ENCODE peak calls at places on chromosome 1, in ten cellular contexts. V is heart left ventricle; K is left ventricle myocardium inferior; B is GM23248; N is CD8-positive, alpha-beta T cell; U is thoracic aorta; D is colonic mucosa; O is iPS DF 6.9; H is HAP-1; A is cardiac muscle cell. X is an unnamed sample.
A peak's percentile ranks its signal among the peaks of the same experiment; 100 is the strongest.

GRCh38 chr1:165897326-165898303 is 70.2 kb downstream of the UCK2 start:
- DNase-seq in A (peak; percentile 49), N (no peak), U (no peak), O (no peak), B (peak; percentile 87), V (no peak), K (no peak), H (no peak), D (no peak), X (no peak)

GRCh38 chr1:16386454-16387113 is 19.5 kb downstream of the SZRD1 start:
- DNase-seq in O (no peak), B (peak; percentile 94), A (peak; percentile 69), H (no peak), U (no peak), V (no peak), N (no peak), K (no peak), D (no peak), X (peak; percentile 80)

GRCh38 chr1:20390589-20391331 is 95.2 kb downstream of the CAMK2N1 start:
- DNase-seq in U (no peak), O (no peak), K (no peak), D (no peak), B (peak; percentile 34), A (no peak), V (no peak), N (no peak), H (no peak), X (peak; percentile 21)

GRCh38 chr1:198529414-198529813 is 11.1 kb downstream of the ATP6V1G3 start:
- DNase-seq in D (no peak), B (peak; percentile 74), U (no peak), O (no peak), N (no peak), A (peak; percentile 78), H (no peak), K (no peak), V (no peak), X (no peak)

GRCh38 chr1:27322569-27323116 is 680 bp downstream of the TMEM222 start:
- DNase-seq in K (no peak), H (no peak), N (no peak), B (peak; percentile 30), A (no peak), U (no peak), D (no peak), O (no peak), V (no peak), X (no peak)

GRCh38 chr1:85307987-85308836 is 31.8 kb upstream of the BCL10 start:
- DNase-seq in K (peak; percentile 88), D (peak; percentile 89), A (peak; percentile 92), O (peak; percentile 83), U (peak; percentile 60), N (peak; percentile 64), V (peak; percentile 87), H (peak; percentile 96), B (peak; percentile 95), X (peak; percentile 67)

GRCh38 chr1:67261646-67262045 is 46.0 kb upstream of the IL12RB2 start:
- DNase-seq in K (no peak), A (peak; percentile 5), H (peak; percentile 66), U (no peak), N (peak; percentile 34), B (no peak), D (no peak), O (peak; percentile 11), V (no peak), X (no peak)

GRCh38 chr1:224594360-224594759 is 21.8 kb upstream of the CNIH3 start:
- DNase-seq in U (no peak), K (no peak), B (no peak), H (no peak), A (no peak), N (no peak), O (no peak), D (no peak), V (no peak), X (no peak)

GRCh38 chr1:157782946-157783345 is 6.0 kb upstream of the FCRL2 start:
- DNase-seq in V (no peak), U (no peak), A (no peak), O (no peak), H (no peak), K (no peak), N (no peak), B (no peak), D (no peak), X (no peak)

GRCh38 chr1:107529511-107530149 is 388.8 kb downstream of the NTNG1 start:
- DNase-seq in U (no peak), D (peak; percentile 32), B (peak; percentile 78), O (peak; percentile 13), K (no peak), A (peak; percentile 58), H (peak; percentile 22), N (no peak), V (no peak), X (peak; percentile 70)

GRCh38 chr1:65165269-65166002 is 17.4 kb downstream of the AK4 start:
- DNase-seq in U (no peak), K (no peak), A (no peak), N (no peak), O (no peak), D (no peak), V (peak; percentile 16), B (no peak), H (peak; percentile 74), X (no peak)

GRCh38 chr1:26336477-26337205 is 17.3 kb downstream of the CRYBG2 start:
- DNase-seq in O (no peak), D (peak; percentile 97), B (peak; percentile 45), A (peak; percentile 42), K (peak; percentile 70), U (no peak), N (peak; percentile 88), V (peak; percentile 44), H (peak; percentile 95), X (peak; percentile 90)

GRCh38 chr1:34985063-34985770 is at the start of gene TMEM35B:
- DNase-seq in H (peak; percentile 70), K (peak; percentile 74), U (no peak), B (peak; percentile 80), O (no peak), D (peak; percentile 78), N (peak; percentile 82), A (peak; percentile 66), V (peak; percentile 82), X (peak; percentile 32)

GRCh38 chr1:43238991-43239469 is 30.8 kb upstream of the TMEM125 start:
- DNase-seq in B (no peak), U (no peak), N (no peak), O (no peak), K (peak; percentile 74), H (no peak), V (peak; percentile 46), D (no peak), A (peak; percentile 9), X (no peak)
- H3K9me3 ChIP-seq in B (no peaks in the 10 kb centered on the region), U (no peaks in the 10 kb centered on the region), N (no peaks in the 10 kb centered on the region), O (no peaks in the 10 kb centered on the region), K (no peaks in the 10 kb centered on the region), H (no peaks in the 10 kb centered on the region), V (no peaks in the 10 kb centered on the region), D (no peaks in the 10 kb centered on the region), A (no peaks in the 10 kb centered on the region), X (no peaks in the 10 kb centered on the region)

GRCh38 chr1:2923351-2923750 is 97.9 kb upstream of the ACTRT2 start:
- DNase-seq in O (no peak), A (no peak), H (no peak), K (no peak), V (no peak), D (no peak), U (no peak), B (no peak), N (no peak), X (no peak)

GRCh38 chr1:2918441-2918840 is 102.8 kb upstream of the ACTRT2 start:
- DNase-seq in D (no peak), V (no peak), U (no peak), N (no peak), O (no peak), B (no peak), A (no peak), H (no peak), K (no peak), X (no peak)

GRCh38 chr1:2919826-2920225 is 101.4 kb upstream of the ACTRT2 start:
- DNase-seq in O (no peak), A (no peak), H (no peak), V (no peak), D (no peak), B (no peak), U (no peak), N (no peak), K (no peak), X (no peak)

GRCh38 chr1:2921970-2922686 is 99.1 kb upstream of the ACTRT2 start:
- DNase-seq in A (no peak), D (peak; percentile 22), H (peak; percentile 62), U (no peak), V (no peak), N (peak; percentile 46), K (no peak), O (no peak), B (peak; percentile 1), X (no peak)

DNA sequence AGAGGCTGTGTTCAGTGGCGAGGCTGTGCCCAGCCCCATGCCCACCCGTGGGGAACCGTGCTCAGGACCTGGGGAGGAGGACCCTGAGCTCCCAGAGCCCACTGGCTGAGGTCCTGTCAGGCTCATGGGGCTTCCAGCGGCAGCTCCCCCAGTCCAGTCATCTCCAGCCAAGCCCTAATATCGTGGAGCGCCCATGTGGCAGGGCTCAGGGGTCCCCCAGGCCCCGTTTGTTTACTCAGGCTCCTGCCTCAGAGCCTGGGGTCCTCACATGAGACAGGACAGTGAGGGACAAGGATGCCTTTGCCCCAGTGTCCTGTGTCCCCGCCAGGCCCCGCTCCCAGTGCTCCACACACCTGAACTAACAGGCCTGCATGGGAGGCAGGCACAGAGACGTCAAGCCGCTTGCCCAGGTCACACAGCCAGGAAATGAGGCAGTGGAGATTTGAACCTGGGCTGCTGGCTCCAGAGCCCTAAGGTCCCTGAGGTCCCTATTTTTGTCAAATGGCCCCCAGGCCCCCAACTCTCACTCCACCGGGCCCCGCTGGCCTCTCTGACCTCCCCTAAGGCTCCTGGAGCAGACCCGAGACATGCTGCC is 100.7 kb upstream of the ACTRT2 start:
- DNase-seq in A (no peak), K (no peak), B (no peak), H (no peak), D (no peak), V (no peak), U (no peak), O (no peak), N (no peak), X (no peak)
- H3K9me3 ChIP-seq in A (no peaks in the 10 kb centered on the region), K (no peaks in the 10 kb centered on the region), B (no peaks in the 10 kb centered on the region), H (no peaks in the 10 kb centered on the region), D (no peaks in the 10 kb centered on the region), V (no peaks in the 10 kb centered on the region), U (no peaks in the 10 kb centered on the region), O (peaks cover 51% of the 10 kb centered on the region), N (no peaks in the 10 kb centered on the region), X (peaks cover 61% of the 10 kb centered on the region)

DNA sequence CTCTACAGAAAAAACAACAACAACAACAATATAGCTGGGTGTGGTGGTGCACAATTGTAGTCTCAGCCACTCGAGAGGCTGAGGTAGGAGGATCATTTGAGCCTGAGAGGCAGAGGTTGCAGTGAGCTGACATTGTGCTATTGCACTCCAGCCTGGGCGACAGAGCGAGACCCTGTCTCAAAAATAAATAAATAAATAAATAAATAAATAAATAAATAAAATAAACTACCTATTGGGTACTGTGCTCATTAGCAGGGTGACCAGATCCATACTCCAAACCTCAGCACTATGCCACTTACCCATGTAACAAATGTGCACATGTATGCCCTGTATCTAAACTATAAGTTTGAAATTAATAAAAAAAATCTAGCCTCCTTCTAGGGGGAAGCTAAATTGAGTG is 369.4 kb upstream of the AJAP1 start:
- DNase-seq in K (no peak), D (no peak), B (no peak), A (no peak), O (no peak), N (no peak), V (no peak), U (no peak), H (no peak), X (no peak)
- H3K9me3 ChIP-seq in K (peaks cover 35% of the 10 kb centered on the region), D (no peaks in the 10 kb centered on the region), B (no peaks in the 10 kb centered on the region), A (no peaks in the 10 kb centered on the region), O (peaks cover 10% of the 10 kb centered on the region), N (no peaks in the 10 kb centered on the region), V (peaks cover 2% of the 10 kb centered on the region), U (no peaks in the 10 kb centered on the region), H (no peaks in the 10 kb centered on the region), X (peaks cover 3% of the 10 kb centered on the region)

GRCh38 chr1:106319611-106320010 is 736.9 kb upstream of the PRMT6 start:
- DNase-seq in O (no peak), B (no peak), U (no peak), A (no peak), D (no peak), N (no peak), V (no peak), K (no peak), H (no peak), X (no peak)
- H3K9me3 ChIP-seq in O (no peaks in the 10 kb centered on the region), B (no peaks in the 10 kb centered on the region), U (no peaks in the 10 kb centered on the region), A (no peaks in the 10 kb centered on the region), D (no peaks in the 10 kb centered on the region), N (no peaks in the 10 kb centered on the region), V (peaks cover 16% of the 10 kb centered on the region), K (peaks cover 9% of the 10 kb centered on the region), H (peaks cover 3% of the 10 kb centered on the region), X (no peaks in the 10 kb centered on the region)

X was measured in mammary epithelial cell.